ENCODE peak calls at places on chromosomes 5 and 9, in seven cellular contexts. N is activated CD4-positive, alpha-beta T cell treated with anti-CD3 and anti-CD28 coated beads, Interleukin-2, amount 50 U/mL, for 1 hour; R is NCI-H510A; Z is SJCRH30; F is GM03348; Y is HEK293T; L is mucosa of gallbladder. Q is an unnamed sample.

GRCh38 chr5:130714200-130714599 is 450.9 kb downstream of the HINT1 start:
- DNase-seq in N (no peak), R (no peak), Z (no peak), F (no peak), Y (no peak), L (no peak), Q (no peak)

GRCh38 chr5:170287532-170287931 is 10.0 kb downstream of the LCP2 start:
- DNase-seq in N (no peak), R (no peak), Z (no peak), F (no peak), Y (no peak), L (peak; percentile 68), Q (no peak)

GRCh38 chr5:6814816-6815215 is 101.6 kb downstream of the TENT4A start:
- DNase-seq in N (no peak), R (no peak), Z (no peak), F (no peak), Y (no peak), L (no peak), Q (no peak)

GRCh38 chr9:34372598-34373011 is 4.1 kb downstream of the MYORG start:
- DNase-seq in N (no peak), R (no peak), Z (no peak), F (no peak), Y (no peak), L (no peak), Q (no peak)

GRCh38 chr5:139392678-139393496 is 2.0 kb downstream of the PROB1 start:
- DNase-seq in N (peak; percentile 73), R (peak; percentile 52), Z (no peak), F (peak; percentile 80), Y (no peak), L (peak; percentile 56), Q (peak; percentile 97)

GRCh38 chr9:109315889-109316640 is 4.8 kb downstream of the EPB41L4B start:
- DNase-seq in N (no peak), R (peak; percentile 93), Z (no peak), F (peak; percentile 80), Y (no peak), L (peak; percentile 90), Q (no peak)

GRCh38 chr9:120387257-120387999 is 192.5 kb downstream of the CDK5RAP2 start:
- DNase-seq in N (no peak), R (peak; percentile 93), Z (no peak), F (no peak), Y (no peak), L (no peak), Q (no peak)

GRCh38 chr9:123425261-123425821 is 69.3 kb downstream of the CRB2 start:
- DNase-seq in N (no peak), R (no peak), Z (no peak), F (no peak), Y (no peak), L (no peak), Q (no peak)

GRCh38 chr9:77224750-77225312 is 47.5 kb downstream of the VPS13A start:
- DNase-seq in N (no peak), R (no peak), Z (no peak), F (no peak), Y (no peak), L (no peak), Q (no peak)

GRCh38 chr5:108711898-108712297 is 35.8 kb upstream of the FER start:
- DNase-seq in N (no peak), R (no peak), Z (no peak), F (no peak), Y (no peak), L (no peak), Q (no peak)

GRCh38 chr9:135478858-135479468 is 619 bp upstream of the PPP1R26 start:
- DNase-seq in N (no peak), R (no peak), Z (no peak), F (peak; percentile 62), Y (peak; percentile 40), L (peak; percentile 47), Q (peak; percentile 70)

Q was measured in B cell.